ENCODE peak calls at places on chromosome 12, in eight cellular contexts. T, Y, C, F, H, P, I and M are unnamed samples.

GRCh38 chr12:124525455-124525854 is 42.0 kb downstream of the NCOR2 start:
- DNase-seq in T (no peak), C (no peak), Y (no peak), F (no peak), I (peak), P (no peak), H (no peak), M (no peak)

GRCh38 chr12:65164774-65165173 is 4.6 kb upstream of the LEMD3 start:
- DNase-seq in C (no peak), H (no peak), T (no peak), Y (no peak), I (no peak), P (no peak), F (no peak), M (no peak)

GRCh38 chr12:55700255-55701018 is 7.3 kb downstream of the ITGA7 start:
- DNase-seq in F (no peak), P (peak), I (peak), Y (no peak), T (no peak), C (no peak), H (no peak), M (no peak)

GRCh38 chr12:4440187-4440941 is 5.3 kb downstream of the FGF6 start:
- DNase-seq in I (no peak), T (no peak), C (no peak), F (no peak), Y (no peak), P (no peak), H (no peak), M (no peak)

GRCh38 chr12:45050751-45051489 is at the start of gene DBX2:
- DNase-seq in I (peak), Y (no peak), F (no peak), T (no peak), H (peak), P (no peak), C (no peak), M (peak)

GRCh38 chr12:5905757-5906156 is 39.3 kb downstream of the ANO2 start:
- DNase-seq in F (no peak), Y (no peak), H (no peak), T (no peak), I (no peak), P (no peak), C (no peak), M (no peak)

GRCh38 chr12:91441996-91442395 is 259.4 kb upstream of the DCN start:
- DNase-seq in C (no peak), Y (no peak), P (no peak), T (no peak), F (no peak), I (no peak), H (no peak), M (no peak)

GRCh38 chr12:99978152-99978551 is 6.6 kb downstream of the ANKS1B start:
- DNase-seq in C (peak), Y (no peak), T (no peak), I (no peak), P (no peak), H (no peak), F (no peak), M (no peak)

GRCh38 chr12:57697076-57697475 is 3.1 kb downstream of the OS9 start:
- DNase-seq in F (no peak), H (no peak), C (no peak), T (no peak), Y (no peak), I (no peak), P (no peak), M (no peak)

GRCh38 chr12:120015313-120015712 is 26.3 kb downstream of the BICDL1 start:
- DNase-seq in F (no peak), P (no peak), H (no peak), C (no peak), I (no peak), T (no peak), Y (no peak), M (no peak)

GRCh38 chr12:30908389-30909087 is 18.0 kb upstream of the TSPAN11 start:
- DNase-seq in Y (no peak), C (no peak), H (no peak), F (no peak), T (no peak), P (no peak), I (no peak), M (peak)

GRCh38 chr12:39638178-39638577 is 18.6 kb upstream of the ABCD2 start:
- DNase-seq in F (no peak), I (no peak), P (no peak), T (no peak), C (no peak), Y (no peak), H (no peak), M (no peak)

GRCh38 chr12:47184229-47184628 is 104.5 kb upstream of the AMIGO2 start:
- DNase-seq in P (no peak), T (no peak), C (peak), H (no peak), I (no peak), Y (no peak), F (no peak), M (no peak)

GRCh38 chr12:3606101-3606500 is 115.1 kb downstream of the PRMT8 start:
- DNase-seq in H (no peak), Y (no peak), T (no peak), I (no peak), P (no peak), F (no peak), C (no peak), M (no peak)

GRCh38 chr12:132719141-132719953 is 8.7 kb downstream of the PGAM5 start:
- DNase-seq in H (no peak), P (peak), C (no peak), T (no peak), I (no peak), F (no peak), Y (no peak), M (no peak)

GRCh38 chr12:106254724-106255123 is 6.9 kb upstream of the CKAP4 start:
- DNase-seq in T (no peak), I (no peak), Y (no peak), F (no peak), C (no peak), H (peak), P (no peak), M (no peak)

GRCh38 chr12:131509706-131510105 is 201.2 kb upstream of the SFSWAP start:
- DNase-seq in C (no peak), I (no peak), H (no peak), Y (no peak), T (no peak), P (no peak), F (no peak), M (no peak)

GRCh38 chr12:116423053-116423452 is 136.1 kb upstream of the MAP1LC3B2 start:
- DNase-seq in T (no peak), H (peak), P (peak), C (no peak), I (no peak), Y (no peak), F (no peak), M (no peak)

GRCh38 chr12:63792333-63792732 is 12.6 kb downstream of the RXYLT1 start:
- DNase-seq in Y (no peak), H (no peak), C (no peak), T (no peak), P (no peak), I (no peak), F (no peak), M (no peak)

GRCh38 chr12:66035289-66035961 is 95.1 kb downstream of the LLPH start:
- DNase-seq in Y (no peak), C (no peak), F (peak), H (peak), T (no peak), P (peak), I (no peak), M (no peak)

GRCh38 chr12:104929926-104930325 is 28.2 kb downstream of the SLC41A2 start:
- DNase-seq in P (peak), H (no peak), T (no peak), C (no peak), I (no peak), F (no peak), Y (no peak), M (no peak)

GRCh38 chr12:104933128-104933527 is 25.0 kb downstream of the SLC41A2 start:
- DNase-seq in F (no peak), I (no peak), P (no peak), C (no peak), Y (no peak), H (no peak), T (no peak), M (no peak)

GRCh38 chr12:104928036-104928770 is 29.9 kb downstream of the SLC41A2 start:
- DNase-seq in Y (no peak), C (no peak), H (no peak), P (no peak), F (no peak), I (no peak), T (no peak), M (no peak)

GRCh38 chr12:104930388-104931326 is 27.4 kb downstream of the SLC41A2 start:
- DNase-seq in H (no peak), F (no peak), T (no peak), I (no peak), Y (no peak), P (peak), C (no peak), M (no peak)

DNA sequence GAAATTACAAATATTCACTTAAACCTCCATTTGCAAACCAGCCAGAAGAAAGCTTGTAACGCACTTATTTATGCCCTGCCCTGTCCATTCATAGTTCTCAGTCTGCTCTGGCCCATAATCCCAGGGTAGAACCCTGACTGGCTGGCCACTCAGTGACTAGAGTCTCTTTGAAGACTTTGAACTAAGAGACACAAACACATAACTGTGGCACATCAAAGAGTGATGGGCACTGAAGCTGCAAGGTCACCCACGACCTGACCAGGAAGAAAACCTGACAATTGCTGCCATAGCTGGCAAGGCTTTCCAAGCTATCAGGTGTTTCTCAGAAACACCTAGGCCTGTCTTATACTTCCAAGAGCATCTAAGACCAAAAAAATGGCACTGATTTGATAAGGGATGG is 28.7 kb downstream of the SLC41A2 start:
- DNase-seq in T (no peak), H (no peak), Y (no peak), I (no peak), C (no peak), F (no peak), P (no peak), M (no peak)
- H3K4me3 ChIP-seq in T (no peak), H (no peak), Y (no peak), I (no peak), C (no peak), F (no peak), P (no peak), M (no peak)

GRCh38 chr12:70928066-70928465 is 7.5 kb upstream of the PTPRR start:
- DNase-seq in F (no peak), Y (no peak), H (no peak), I (no peak), T (no peak), C (no peak), P (no peak), M (no peak)

GRCh38 chr12:70929029-70929428 is 8.5 kb upstream of the PTPRR start:
- DNase-seq in H (no peak), C (no peak), I (no peak), Y (no peak), T (no peak), F (no peak), P (no peak), M (no peak)

GRCh38 chr12:70933133-70933532 is 12.6 kb upstream of the PTPRR start:
- DNase-seq in T (no peak), F (no peak), I (no peak), Y (no peak), C (no peak), H (no peak), P (no peak), M (no peak)

GRCh38 chr12:70925542-70925941 is 5.0 kb upstream of the PTPRR start:
- DNase-seq in H (no peak), T (no peak), C (no peak), Y (no peak), P (no peak), I (no peak), F (no peak), M (no peak)

DNA sequence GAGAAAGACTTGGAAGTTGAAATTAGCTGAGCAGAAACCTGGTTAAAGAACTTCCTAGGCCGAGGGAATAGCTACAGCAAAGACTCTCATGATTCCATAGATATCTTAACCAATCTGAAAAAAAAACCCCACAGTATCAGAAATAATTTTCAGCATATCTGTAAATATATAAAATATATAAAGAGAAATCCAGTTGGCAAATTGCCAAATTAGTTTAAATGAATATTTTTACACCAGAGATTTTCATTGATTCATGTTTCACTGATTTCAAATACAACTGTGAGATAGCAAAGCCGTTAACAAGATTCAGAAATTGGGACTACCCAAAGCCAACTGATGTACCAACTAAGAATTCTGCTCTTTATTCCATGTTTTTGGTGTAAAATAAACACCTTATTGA is 6.8 kb upstream of the PTPRR start:
- DNase-seq in F (no peak), C (no peak), Y (no peak), T (no peak), I (no peak), P (no peak), H (no peak), M (no peak)
- H3K4me3 ChIP-seq in F (no peak), C (no peak), Y (no peak), T (no peak), I (no peak), P (no peak), H (no peak), M (no peak)

DNA sequence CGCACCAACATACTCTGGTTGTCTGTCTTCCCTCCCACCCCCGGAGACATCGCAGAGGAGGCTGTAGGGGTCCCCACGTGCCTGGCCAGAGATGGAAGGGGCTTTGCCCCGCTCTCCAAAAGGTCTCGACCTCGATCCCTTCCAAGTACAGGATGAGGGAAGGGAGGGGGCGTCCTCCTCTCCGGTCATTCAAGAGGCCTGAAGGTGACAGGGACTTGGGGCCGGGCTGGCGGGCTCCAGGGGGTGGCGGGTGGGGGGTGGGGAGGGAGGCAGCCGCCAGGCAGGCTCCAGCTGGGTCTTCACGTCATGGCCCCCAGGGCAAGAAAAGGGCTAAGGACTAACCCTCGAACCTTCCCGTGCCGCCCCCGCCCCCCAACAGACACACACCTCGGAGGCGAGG is 15.1 kb downstream of the TBX3 start:
- DNase-seq in I (no peak), C (peak), P (no peak), Y (no peak), T (no peak), H (no peak), F (no peak), M (no peak)
- H3K4me3 ChIP-seq in I (no peak), C (peak), P (peak), Y (peak), T (peak), H (peak), F (no peak), M (peak)

GRCh38 chr12:81699572-81699971 is 59.6 kb downstream of the PPFIA2 start:
- DNase-seq in I (no peak), T (no peak), F (no peak), H (no peak), Y (no peak), C (no peak), P (no peak), M (no peak)
- H3K4me3 ChIP-seq in I (no peak), T (no peak), F (no peak), H (no peak), Y (no peak), C (no peak), P (no peak), M (no peak)